ENCODE peak calls at places on chromosomes 16 and 17, in six cellular contexts. B is breast epithelium, O is uterus, N is AG04450, I is astrocyte of the spinal cord, L is PC-9. M is an unnamed sample.

GRCh38 chr17:79112471-79112870 is 37.8 kb downstream of the ENGASE start:
- DNase-seq in B (no peak), O (no peak), N (no peak), I (no peak), L (no peak), M (no peak)

GRCh38 chr16:69917739-69918138 is 33.4 kb upstream of the CLEC18A start:
- DNase-seq in B (no peak), O (peak; percentile 66), N (peak; percentile 86), I (peak; percentile 96), L (peak; percentile 82), M (peak; percentile 79)

GRCh38 chr17:1413281-1413791 is 13.3 kb upstream of the YWHAE start:
- DNase-seq in B (no peak), O (peak; percentile 31), N (no peak), I (peak; percentile 82), L (peak; percentile 84), M (no peak)

GRCh38 chr16:56192644-56192960 is 1.3 kb downstream of the GNAO1 start:
- DNase-seq in B (no peak), O (no peak), N (no peak), I (no peak), L (no peak), M (no peak)

GRCh38 chr16:88784074-88784855 is 755 bp downstream of the PIEZO1 start:
- DNase-seq in B (peak; percentile 76), O (peak; percentile 85), N (no peak), I (peak; percentile 72), L (peak; percentile 80), M (no peak)

GRCh38 chr16:50989047-50989446 is 162.0 kb downstream of the SALL1 start:
- DNase-seq in B (no peak), O (no peak), N (no peak), I (no peak), L (no peak), M (no peak)

GRCh38 chr16:87384162-87384999 is 805 bp upstream of the FBXO31 start:
- DNase-seq in B (no peak), O (no peak), N (no peak), I (no peak), L (peak; percentile 64), M (no peak)

GRCh38 chr17:19904924-19905323 is 37.2 kb upstream of the ULK2 start:
- DNase-seq in B (no peak), O (no peak), N (no peak), I (no peak), L (no peak), M (no peak)

GRCh38 chr17:34275881-34276280 is 5.9 kb downstream of the CCL7 start:
- DNase-seq in B (no peak), O (no peak), N (peak; percentile 95), I (peak; percentile 90), L (no peak), M (peak; percentile 84)

GRCh38 chr16:69017036-69017783 is 88.2 kb upstream of the HAS3 start:
- DNase-seq in B (no peak), O (no peak), N (no peak), I (peak; percentile 70), L (no peak), M (peak; percentile 26)

GRCh38 chr17:29664743-29665479 is 42.2 kb upstream of the CORO6 start:
- DNase-seq in B (no peak), O (no peak), N (no peak), I (peak; percentile 64), L (peak; percentile 15), M (no peak)

GRCh38 chr17:30249460-30249859 is 14.0 kb upstream of the SLC6A4 start:
- DNase-seq in B (no peak), O (no peak), N (no peak), I (no peak), L (no peak), M (no peak)

GRCh38 chr16:66521951-66522771 is 27.8 kb downstream of the TK2 start:
- DNase-seq in B (no peak), O (no peak), N (no peak), I (peak; percentile 97), L (peak; percentile 91), M (no peak)

GRCh38 chr16:80932725-80933124 is 74.0 kb downstream of the CMC2 start:
- DNase-seq in B (no peak), O (peak; percentile 58), N (no peak), I (peak; percentile 89), L (peak; percentile 53), M (peak; percentile 86)

GRCh38 chr17:77772461-77772897 is 186.0 kb upstream of the TNRC6C start:
- DNase-seq in B (no peak), O (no peak), N (no peak), I (peak; percentile 47), L (peak; percentile 20), M (no peak)

GRCh38 chr16:31875112-31875803 is 1.7 kb downstream of the ZNF267 start:
- DNase-seq in B (no peak), O (no peak), N (no peak), I (peak; percentile 29), L (no peak), M (no peak)

GRCh38 chr17:2018716-2019490 is 6.2 kb downstream of the RTN4RL1 start:
- DNase-seq in B (no peak), O (no peak), N (no peak), I (no peak), L (no peak), M (no peak)

GRCh38 chr17:77942111-77942988 is 16.2 kb upstream of the TNRC6C start:
- DNase-seq in B (peak; percentile 62), O (no peak), N (no peak), I (no peak), L (no peak), M (no peak)

GRCh38 chr17:74921769-74922168 is 1.3 kb downstream of the USH1G start:
- DNase-seq in B (no peak), O (no peak), N (no peak), I (no peak), L (no peak), M (no peak)

GRCh38 chr17:258045-258734 is 76.7 kb upstream of the DOC2B start:
- DNase-seq in B (peak; percentile 14), O (peak; percentile 13), N (no peak), I (no peak), L (no peak), M (no peak)

DNA sequence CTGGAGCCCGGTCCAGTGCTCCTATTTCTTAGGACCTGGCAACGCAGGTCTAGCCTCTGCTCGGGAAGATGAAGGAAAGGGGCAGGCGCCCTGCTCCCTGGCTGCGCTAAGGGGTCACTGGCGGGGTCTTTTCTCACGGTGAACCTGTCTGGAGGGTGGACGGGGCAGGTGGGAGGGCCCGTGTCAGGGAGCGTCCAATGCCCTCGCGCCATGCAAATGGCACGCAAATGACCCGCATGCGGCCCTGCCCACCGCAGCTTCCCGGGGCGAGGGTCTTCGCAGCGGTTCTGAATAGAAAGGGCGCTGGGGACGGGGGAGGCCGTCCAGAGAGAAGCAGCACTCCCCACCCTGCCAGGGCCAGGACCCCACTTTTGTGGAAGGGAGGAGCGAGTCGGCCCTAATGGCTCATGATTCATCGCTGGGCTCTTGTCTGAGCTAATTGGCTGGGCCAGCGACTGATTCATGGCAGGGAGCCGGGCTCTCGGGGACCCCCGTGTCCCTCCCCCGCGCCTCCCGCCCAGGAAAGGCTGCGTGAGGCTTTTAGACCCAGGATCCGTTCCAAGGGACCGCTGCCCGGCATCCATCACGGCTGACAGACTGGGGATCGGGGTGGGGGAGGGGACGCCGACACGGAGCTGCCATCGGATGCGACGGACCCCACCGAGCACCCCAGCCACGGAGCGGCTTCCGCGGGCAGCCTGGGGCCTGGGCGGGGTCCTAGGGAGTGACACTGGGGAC is 25.1 kb upstream of the NGFR start:
- DNase-seq in B (no peak), O (no peak), N (no peak), I (no peak), L (no peak), M (no peak)
- H3K4me3 ChIP-seq in B (peak overlapping the region; percentile 31), O (peak overlapping the region; percentile 7), N (no peak overlapping the region), I (no peak overlapping the region), L (no peak overlapping the region), M (no peak overlapping the region)

GRCh38 chr17:27494192-27495091 is 38.2 kb downstream of the KSR1 start:
- DNase-seq in B (peak; percentile 64), O (peak; percentile 43), N (no peak), I (peak; percentile 55), L (peak; percentile 76), M (no peak)
- H3K4me3 ChIP-seq in B (peak overlapping the region; percentile 48), O (no peak overlapping the region), N (no peak overlapping the region), I (no peak overlapping the region), L (peak overlapping the region; percentile 54), M (no peak overlapping the region)

DNA sequence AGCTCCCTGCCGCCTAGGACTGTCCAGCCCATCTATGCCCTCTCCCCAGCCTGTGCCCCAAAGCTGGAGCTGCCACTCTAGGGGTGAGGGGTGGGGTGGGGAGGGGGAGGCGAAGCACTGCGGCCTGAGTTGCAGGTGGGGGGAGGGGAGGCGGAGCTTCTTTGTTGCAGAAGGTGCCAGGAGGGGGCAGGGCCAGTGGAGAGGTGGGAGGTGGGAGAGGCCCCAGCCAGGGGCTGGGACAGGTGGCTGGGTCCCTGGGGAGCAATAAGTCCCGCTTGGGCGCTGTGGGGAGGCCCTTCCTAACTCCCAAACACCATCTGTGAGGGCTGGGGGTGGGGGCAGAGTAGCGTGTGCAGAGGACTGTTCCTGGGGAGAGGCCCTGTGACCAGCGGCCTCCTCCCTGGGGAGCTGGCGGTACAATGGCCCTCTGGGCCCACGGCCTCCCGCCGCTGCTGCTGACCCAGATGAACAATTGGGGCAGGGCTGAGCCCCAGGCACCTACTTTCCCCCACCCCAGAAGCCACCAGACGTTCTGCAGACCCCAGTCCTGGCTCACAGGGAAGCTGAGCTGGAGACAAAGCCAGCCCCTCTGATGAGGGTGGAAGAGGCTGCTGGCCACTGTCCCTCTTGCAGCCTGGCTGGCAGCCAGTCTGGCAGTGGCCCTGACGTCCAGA is 2.2 kb upstream of the NTN3 start:
- DNase-seq in B (no peak), O (no peak), N (no peak), I (no peak), L (peak; percentile 37), M (no peak)
- H3K4me3 ChIP-seq in B (peak overlapping the region; percentile 82), O (no peak overlapping the region), N (no peak overlapping the region), I (no peak overlapping the region), L (peak overlapping the region; percentile 56), M (no peak overlapping the region)

GRCh38 chr17:31696703-31697325 is 162.2 kb downstream of the COPRS start:
- DNase-seq in B (no peak), O (no peak), N (no peak), I (no peak), L (no peak), M (no peak)
- H3K4me3 ChIP-seq in B (no peak overlapping the region), O (no peak overlapping the region), N (no peak overlapping the region), I (no peak overlapping the region), L (no peak overlapping the region), M (no peak overlapping the region)